ENCODE peak calls at places on chromosomes 1 and 21, in four cellular contexts. One of them, this sample, is unnamed.

GRCh38 chr1:67479146-67479891 is 49.1 kb upstream of the SERBP1 start:
- DNase-seq in retinal pigment epithelial cell: no peak
- DNase-seq in upper lobe of left lung: no peak
- DNase-seq in lower lobe of right lung: no peak
- DNase-seq in this sample: peak

GRCh38 chr1:23651069-23651808 is 40.4 kb upstream of the RPL11 start:
- DNase-seq in retinal pigment epithelial cell: no peak
- DNase-seq in lower lobe of right lung: no peak
- DNase-seq in upper lobe of left lung: no peak
- DNase-seq in this sample: peak

GRCh38 chr1:37945743-37946702 is 830 bp downstream of the INPP5B start:
- DNase-seq in lower lobe of right lung: peak
- DNase-seq in upper lobe of left lung: peak
- DNase-seq in retinal pigment epithelial cell: peak
- DNase-seq in this sample: peak

GRCh38 chr1:214384373-214385079 is 103.6 kb downstream of the SMYD2 start:
- DNase-seq in upper lobe of left lung: peak
- DNase-seq in retinal pigment epithelial cell: no peak
- DNase-seq in lower lobe of right lung: no peak
- DNase-seq in this sample: no peak

GRCh38 chr1:206608108-206608698 is 4.1 kb downstream of the EIF2D start:
- DNase-seq in retinal pigment epithelial cell: no peak
- DNase-seq in upper lobe of left lung: no peak
- DNase-seq in lower lobe of right lung: no peak
- DNase-seq in this sample: peak

GRCh38 chr1:148362141-148362929 is 120.8 kb downstream of the PPIAL4G start:
- DNase-seq in retinal pigment epithelial cell: no peak
- DNase-seq in lower lobe of right lung: peak
- DNase-seq in upper lobe of left lung: peak
- DNase-seq in this sample: no peak

GRCh38 chr1:245538671-245539070 is 383.9 kb downstream of the KIF26B start:
- DNase-seq in lower lobe of right lung: no peak
- DNase-seq in upper lobe of left lung: no peak
- DNase-seq in retinal pigment epithelial cell: no peak
- DNase-seq in this sample: no peak

GRCh38 chr1:108892356-108893140 is 15.8 kb downstream of the GPSM2 start:
- DNase-seq in upper lobe of left lung: no peak
- DNase-seq in lower lobe of right lung: no peak
- DNase-seq in retinal pigment epithelial cell: no peak
- DNase-seq in this sample: no peak

GRCh38 chr1:111821121-111821745 is 65.5 kb downstream of the DDX20 start:
- DNase-seq in retinal pigment epithelial cell: no peak
- DNase-seq in lower lobe of right lung: no peak
- DNase-seq in upper lobe of left lung: no peak
- DNase-seq in this sample: no peak

GRCh38 chr1:90381598-90381997 is 335.5 kb downstream of the BARHL2 start:
- DNase-seq in upper lobe of left lung: no peak
- DNase-seq in lower lobe of right lung: no peak
- DNase-seq in retinal pigment epithelial cell: no peak
- DNase-seq in this sample: no peak

GRCh38 chr1:171138973-171139372 is 46.1 kb upstream of the FMO2 start:
- DNase-seq in upper lobe of left lung: no peak
- DNase-seq in lower lobe of right lung: no peak
- DNase-seq in retinal pigment epithelial cell: no peak
- DNase-seq in this sample: no peak

DNA sequence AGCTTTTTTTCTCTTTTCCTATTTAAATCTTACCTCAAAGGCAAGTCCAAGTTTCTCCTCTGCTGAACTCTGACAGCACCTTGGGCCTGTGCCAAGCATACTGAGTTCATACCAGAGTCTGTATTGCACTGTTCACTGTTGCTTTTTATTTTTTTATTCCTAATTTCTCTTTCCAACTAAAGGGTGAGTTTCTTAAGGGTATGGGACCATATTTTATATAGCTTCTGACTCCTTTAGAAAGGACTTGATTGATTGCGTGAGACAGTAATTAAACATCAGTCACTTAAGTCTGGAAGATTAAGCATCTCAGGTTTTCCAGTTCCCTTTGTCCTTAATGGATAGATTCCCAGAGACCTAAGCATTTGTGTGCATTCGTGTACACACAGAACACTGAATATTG is 69.9 kb downstream of the CACHD1 start:
- DNase-seq in retinal pigment epithelial cell: peak
- DNase-seq in lower lobe of right lung: peak
- DNase-seq in upper lobe of left lung: no peak
- DNase-seq in this sample: peak
- H3K4me3 ChIP-seq in retinal pigment epithelial cell: no peak
- H3K4me3 ChIP-seq in lower lobe of right lung: peak
- H3K4me3 ChIP-seq in upper lobe of left lung: peak
- H3K4me3 ChIP-seq in this sample: peak

GRCh38 chr21:26836546-26836945 is 8.7 kb downstream of the ADAMTS1 start:
- DNase-seq in lower lobe of right lung: no peak
- DNase-seq in retinal pigment epithelial cell: no peak
- DNase-seq in upper lobe of left lung: no peak
- DNase-seq in this sample: no peak

GRCh38 chr21:26835714-26836265 is 9.4 kb downstream of the ADAMTS1 start:
- DNase-seq in retinal pigment epithelial cell: no peak
- DNase-seq in lower lobe of right lung: no peak
- DNase-seq in upper lobe of left lung: no peak
- DNase-seq in this sample: peak

GRCh38 chr21:26835027-26835713 is 10.0 kb downstream of the ADAMTS1 start:
- DNase-seq in upper lobe of left lung: no peak
- DNase-seq in lower lobe of right lung: no peak
- DNase-seq in retinal pigment epithelial cell: no peak
- DNase-seq in this sample: peak

GRCh38 chr21:26840206-26840605 is 5.0 kb downstream of the ADAMTS1 start:
- DNase-seq in upper lobe of left lung: peak
- DNase-seq in retinal pigment epithelial cell: no peak
- DNase-seq in lower lobe of right lung: no peak
- DNase-seq in this sample: no peak

DNA sequence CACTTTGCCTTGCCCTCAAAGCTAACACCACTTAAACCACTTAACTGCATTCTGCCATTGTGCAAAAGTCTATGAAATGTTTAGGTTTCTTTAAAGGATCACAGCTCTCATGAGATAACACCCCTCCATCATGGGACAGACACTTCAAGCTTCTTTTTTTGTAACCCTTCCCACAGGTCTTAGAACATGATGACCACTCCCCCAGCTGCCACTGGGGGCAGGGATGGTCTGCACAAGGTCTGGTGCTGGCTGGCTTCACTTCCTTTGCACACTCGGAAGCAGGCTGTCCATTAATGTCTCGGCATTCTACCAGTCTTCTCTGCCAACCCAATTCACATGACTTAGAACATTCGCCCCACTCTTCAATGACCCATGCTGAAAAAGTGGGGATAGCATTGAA is 7.7 kb downstream of the ADAMTS1 start:
- DNase-seq in retinal pigment epithelial cell: no peak
- DNase-seq in lower lobe of right lung: no peak
- DNase-seq in upper lobe of left lung: no peak
- DNase-seq in this sample: no peak
- TF ChIP-seq CTCF in retinal pigment epithelial cell: no peak
- TF ChIP-seq CTCF in lower lobe of right lung: no peak
- TF ChIP-seq CTCF in upper lobe of left lung: no peak
- TF ChIP-seq CTCF in this sample: no peak

GRCh38 chr1:229199261-229199850 is 71.6 kb upstream of the RAB4A start:
- DNase-seq in upper lobe of left lung: no peak
- DNase-seq in lower lobe of right lung: no peak
- DNase-seq in retinal pigment epithelial cell: no peak
- DNase-seq in this sample: no peak

GRCh38 chr1:229197225-229197677 is 73.7 kb upstream of the RAB4A start:
- DNase-seq in lower lobe of right lung: no peak
- DNase-seq in retinal pigment epithelial cell: no peak
- DNase-seq in upper lobe of left lung: no peak
- DNase-seq in this sample: no peak

GRCh38 chr1:229203030-229203751 is 67.7 kb upstream of the RAB4A start:
- DNase-seq in lower lobe of right lung: no peak
- DNase-seq in retinal pigment epithelial cell: peak
- DNase-seq in upper lobe of left lung: no peak
- DNase-seq in this sample: peak

GRCh38 chr1:229196404-229197224 is 74.3 kb upstream of the RAB4A start:
- DNase-seq in upper lobe of left lung: no peak
- DNase-seq in retinal pigment epithelial cell: no peak
- DNase-seq in lower lobe of right lung: no peak
- DNase-seq in this sample: peak

DNA sequence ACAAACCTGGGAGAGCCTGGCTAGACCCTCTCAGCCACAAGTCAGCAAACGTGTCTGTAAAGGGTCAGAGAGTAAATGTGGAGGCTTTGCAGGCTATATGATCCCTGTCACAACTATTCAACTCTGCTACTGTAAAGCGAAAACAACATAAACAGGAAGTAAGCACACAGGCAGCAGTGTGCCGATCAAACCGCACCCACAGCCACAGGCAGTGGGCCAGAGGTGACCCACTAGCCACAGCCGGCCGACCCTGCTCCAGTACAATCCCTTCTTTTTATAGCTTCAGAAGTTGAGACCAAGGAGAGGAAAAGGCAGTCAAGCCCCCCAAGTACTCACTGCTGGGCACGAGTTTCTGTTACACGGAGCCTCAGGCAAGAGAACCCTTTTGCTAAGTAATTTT is 71.0 kb upstream of the RAB4A start:
- DNase-seq in retinal pigment epithelial cell: no peak
- DNase-seq in lower lobe of right lung: peak
- DNase-seq in upper lobe of left lung: peak
- DNase-seq in this sample: no peak
- H3K4me3 ChIP-seq in retinal pigment epithelial cell: no peak
- H3K4me3 ChIP-seq in lower lobe of right lung: peak
- H3K4me3 ChIP-seq in upper lobe of left lung: no peak
- H3K4me3 ChIP-seq in this sample: no peak

GRCh38 chr1:198032668-198033067 is 115.5 kb downstream of the LHX9 start:
- DNase-seq in lower lobe of right lung: no peak
- DNase-seq in retinal pigment epithelial cell: no peak
- DNase-seq in upper lobe of left lung: no peak
- DNase-seq in this sample: no peak
- TF ChIP-seq CTCF in lower lobe of right lung: no peak
- TF ChIP-seq CTCF in retinal pigment epithelial cell: no peak
- TF ChIP-seq CTCF in upper lobe of left lung: no peak
- TF ChIP-seq CTCF in this sample: no peak